ENCODE peak calls at places on chromosomes 11 and 22, in ten cellular contexts. E, L, G, P, Y, A, Z, B, F and M are unnamed samples.

GRCh38 chr22:50269573-50270301 is 443 bp downstream of the MAPK11 start:
- DNase-seq in E (peak), L (no peak), G (no peak), P (no peak), Y (peak), A (peak), Z (no peak), B (no peak), F (no peak), M (no peak)

GRCh38 chr22:37610480-37611148 is 2.0 kb downstream of the GGA1 start:
- DNase-seq in E (no peak), L (no peak), G (no peak), P (no peak), Y (no peak), A (no peak), Z (no peak), B (no peak), F (peak), M (no peak)

GRCh38 chr11:47351159-47352126 is 1.1 kb downstream of the MYBPC3 start:
- DNase-seq in E (no peak), L (no peak), G (no peak), P (peak), Y (no peak), A (no peak), Z (no peak), B (no peak), F (peak), M (no peak)

GRCh38 chr11:73230931-73231330 is 12.8 kb downstream of the P2RY2 start:
- DNase-seq in E (no peak), L (no peak), G (no peak), P (no peak), Y (no peak), A (no peak), Z (no peak), B (no peak), F (no peak), M (no peak)

GRCh38 chr11:65440831-65441499 is 18.4 kb downstream of the NEAT1 start:
- DNase-seq in E (peak), L (no peak), G (peak), P (no peak), Y (no peak), A (peak), Z (no peak), B (no peak), F (peak), M (peak)

GRCh38 chr11:26106713-26107112 is 225.2 kb upstream of the ANO3 start:
- DNase-seq in E (no peak), L (no peak), G (no peak), P (no peak), Y (no peak), A (no peak), Z (no peak), B (no peak), F (no peak), M (no peak)

GRCh38 chr11:100739636-100740035 is 52.5 kb downstream of the ARHGAP42 start:
- DNase-seq in E (no peak), L (no peak), G (peak), P (no peak), Y (no peak), A (peak), Z (no peak), B (no peak), F (peak), M (peak)

GRCh38 chr22:23231471-23232093 is 51.3 kb downstream of the BCR start:
- DNase-seq in E (no peak), L (no peak), G (no peak), P (no peak), Y (no peak), A (no peak), Z (no peak), B (no peak), F (no peak), M (no peak)

GRCh38 chr11:111684259-111684658 is 81.9 kb downstream of the PPP2R1B start:
- DNase-seq in E (no peak), L (no peak), G (no peak), P (no peak), Y (no peak), A (peak), Z (no peak), B (no peak), F (no peak), M (no peak)

GRCh38 chr22:41523464-41524221 is 20.6 kb downstream of the POLR3H start:
- DNase-seq in E (no peak), L (no peak), G (peak), P (peak), Y (no peak), A (peak), Z (no peak), B (no peak), F (no peak), M (no peak)

GRCh38 chr22:33299245-33299956 is 241.2 kb upstream of the SYN3 start:
- DNase-seq in E (peak), L (no peak), G (no peak), P (no peak), Y (peak), A (no peak), Z (no peak), B (no peak), F (no peak), M (no peak)

GRCh38 chr11:10211470-10211869 is 82.5 kb downstream of the SBF2 start:
- DNase-seq in E (no peak), L (no peak), G (no peak), P (no peak), Y (no peak), A (no peak), Z (no peak), B (no peak), F (no peak), M (no peak)

GRCh38 chr22:43567691-43568308 is 156.0 kb downstream of the MPPED1 start:
- DNase-seq in E (no peak), L (no peak), G (no peak), P (no peak), Y (no peak), A (peak), Z (no peak), B (no peak), F (no peak), M (no peak)

GRCh38 chr22:25159028-25159427 is 40.6 kb upstream of the CRYBB3 start:
- DNase-seq in E (no peak), L (no peak), G (peak), P (no peak), Y (no peak), A (peak), Z (no peak), B (no peak), F (no peak), M (peak)

GRCh38 chr22:49934891-49935557 is 16.6 kb downstream of the CRELD2 start:
- DNase-seq in E (peak), L (no peak), G (no peak), P (peak), Y (peak), A (peak), Z (no peak), B (no peak), F (no peak), M (peak)

GRCh38 chr22:42376721-42377177 is 55.5 kb downstream of the NFAM1 start:
- DNase-seq in E (peak), L (no peak), G (no peak), P (no peak), Y (no peak), A (peak), Z (peak), B (no peak), F (no peak), M (no peak)

GRCh38 chr11:17145972-17146371 is 61.8 kb downstream of the PIK3C2A start:
- DNase-seq in E (peak), L (no peak), G (no peak), P (no peak), Y (no peak), A (no peak), Z (no peak), B (no peak), F (no peak), M (no peak)

GRCh38 chr11:110092577-110093406 is at the start of gene ZC3H12C:
- DNase-seq in E (peak), L (peak), G (peak), P (peak), Y (peak), A (peak), Z (peak), B (peak), F (peak), M (peak)

GRCh38 chr22:43521716-43522115 is 109.9 kb downstream of the MPPED1 start:
- DNase-seq in E (no peak), L (peak), G (no peak), P (no peak), Y (no peak), A (no peak), Z (no peak), B (no peak), F (peak), M (peak)

GRCh38 chr11:134266841-134267251 is 9.3 kb upstream of the GLB1L3 start:
- DNase-seq in E (no peak), L (peak), G (peak), P (no peak), Y (no peak), A (peak), Z (no peak), B (no peak), F (peak), M (peak)

GRCh38 chr11:131688056-131688693 is 317.8 kb downstream of the NTM start:
- DNase-seq in E (peak), L (peak), G (peak), P (no peak), Y (peak), A (peak), Z (no peak), B (no peak), F (no peak), M (no peak)

GRCh38 chr22:37824674-37825641 is 1.8 kb downstream of the GALR3 start:
- DNase-seq in E (peak), L (peak), G (no peak), P (no peak), Y (no peak), A (peak), Z (no peak), B (no peak), F (no peak), M (no peak)

GRCh38 chr11:69647761-69648497 is 7.0 kb downstream of the CCND1 start:
- DNase-seq in E (peak), L (no peak), G (no peak), P (no peak), Y (no peak), A (no peak), Z (no peak), B (no peak), F (no peak), M (no peak)
- TF ChIP-seq CTCF in E (no peak), L (no peak), G (no peak), P (no peak), Y (no peak), A (no peak), Z (no peak), B (no peak), F (no peak), M (no peak)

DNA sequence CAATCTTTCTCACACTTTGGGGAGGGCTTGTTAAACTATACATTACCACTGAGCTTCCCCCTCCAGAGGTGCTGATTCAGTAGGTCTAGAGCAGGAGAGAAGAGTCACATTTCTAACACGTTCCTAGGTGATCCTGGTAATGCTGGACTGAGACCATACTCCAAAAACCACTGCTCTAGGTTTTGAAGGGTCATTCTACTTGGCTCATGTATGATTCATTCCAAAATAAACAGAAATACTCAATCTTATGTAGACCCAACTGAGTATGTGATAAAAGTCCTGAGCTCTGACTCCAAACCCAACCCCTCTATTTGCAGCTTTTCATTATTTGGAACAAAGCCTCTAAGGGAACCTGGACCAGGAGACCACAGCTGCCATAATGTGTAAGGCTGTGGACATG is 782.9 kb upstream of the CCDC90B start:
- DNase-seq in E (no peak), L (no peak), G (no peak), P (no peak), Y (no peak), A (no peak), Z (no peak), B (no peak), F (no peak), M (no peak)
- TF ChIP-seq CTCF in E (no peak), L (no peak), G (no peak), P (no peak), Y (no peak), A (no peak), Z (no peak), B (no peak), F (no peak), M (no peak)

DNA sequence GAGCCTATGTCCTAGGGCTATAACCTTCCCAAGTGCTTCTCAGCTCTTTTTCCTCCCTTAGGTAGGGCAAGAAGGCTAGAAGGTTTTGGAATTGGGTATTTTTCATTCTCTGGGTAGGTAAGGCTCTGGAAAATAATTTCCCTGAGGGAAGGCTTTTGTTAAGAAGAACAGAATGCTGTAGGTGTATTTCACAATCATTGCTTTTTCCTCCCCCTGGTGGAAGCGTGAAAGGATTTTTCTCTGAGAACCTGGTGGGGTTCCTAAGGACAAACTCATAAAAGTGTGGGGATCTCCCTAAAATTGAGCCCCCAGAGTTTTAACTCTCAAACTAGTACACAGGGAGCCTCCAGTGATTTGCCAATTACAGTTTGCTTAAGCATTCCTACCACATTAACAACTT is 41.1 kb upstream of the NARS2 start:
- DNase-seq in E (no peak), L (no peak), G (no peak), P (no peak), Y (no peak), A (no peak), Z (no peak), B (no peak), F (no peak), M (no peak)
- TF ChIP-seq CTCF in E (no peak), L (no peak), G (no peak), P (no peak), Y (no peak), A (no peak), Z (peak), B (no peak), F (no peak), M (no peak)

DNA sequence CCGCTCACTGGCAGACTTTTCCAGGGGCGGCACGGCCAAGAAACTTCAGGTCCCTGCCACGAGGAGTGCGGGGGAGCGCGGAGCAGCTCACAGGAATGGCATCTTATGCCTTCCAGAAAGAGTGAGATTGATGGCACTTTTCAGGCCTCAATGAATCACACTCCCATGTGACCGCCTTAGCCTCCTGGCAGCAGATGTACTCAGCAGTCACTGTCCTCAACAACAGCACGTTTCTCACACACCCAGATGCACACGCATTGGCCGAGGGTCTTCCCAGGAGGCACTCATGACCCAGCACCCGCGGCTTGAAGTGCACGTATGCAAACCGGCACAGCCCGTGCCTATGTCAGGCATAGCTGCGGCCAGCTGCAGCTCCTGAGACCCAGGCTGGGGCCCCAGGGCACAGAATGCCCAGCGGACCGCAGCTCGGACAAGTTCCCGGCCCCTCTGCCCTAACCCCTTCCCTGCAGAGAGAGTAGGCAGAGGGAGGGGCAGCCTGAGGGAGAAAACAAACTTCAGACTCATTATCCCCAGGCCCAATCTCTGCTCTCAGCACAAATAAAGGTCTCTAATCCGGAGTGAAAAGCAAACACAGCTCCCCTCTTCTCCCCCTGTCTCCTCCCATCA is 48.3 kb downstream of the RPUSD4 start:
- DNase-seq in E (no peak), L (peak), G (peak), P (no peak), Y (no peak), A (peak), Z (peak), B (peak), F (no peak), M (peak)
- TF ChIP-seq CTCF in E (no peak), L (no peak), G (no peak), P (no peak), Y (no peak), A (no peak), Z (no peak), B (peak), F (no peak), M (no peak)

GRCh38 chr11:121039971-121040613 is 16.2 kb downstream of the TBCEL start:
- DNase-seq in E (no peak), L (no peak), G (no peak), P (no peak), Y (no peak), A (no peak), Z (no peak), B (no peak), F (no peak), M (no peak)
- TF ChIP-seq CTCF in E (no peak), L (no peak), G (no peak), P (no peak), Y (no peak), A (no peak), Z (no peak), B (no peak), F (no peak), M (no peak)